ENCODE peak calls at places on chromosomes 2 and 18, in four cellular contexts. Q, L, Y and I are unnamed samples.

GRCh38 chr2:15801439-15801838 is 138.9 kb upstream of the MYCN start:
- DNase-seq in L (no peak), Y (no peak), Q (no peak), I (no peak)

GRCh38 chr2:228507870-228508269 is 326.4 kb upstream of the SPHKAP start:
- DNase-seq in Q (no peak), Y (peak; percentile 7), L (no peak), I (no peak)

GRCh38 chr2:200625958-200626363 is 40.1 kb downstream of the AOX1 start:
- DNase-seq in L (no peak), Y (peak; percentile 72), Q (no peak), I (no peak)

GRCh38 chr18:65968605-65969004 is 217.8 kb downstream of the CDH7 start:
- DNase-seq in L (no peak), Q (no peak), Y (no peak), I (no peak)

GRCh38 chr2:181354626-181355025 is 102.6 kb upstream of the ITGA4 start:
- DNase-seq in Q (no peak), L (no peak), Y (peak; percentile 91), I (no peak)

GRCh38 chr18:30828700-30829099 is 213.8 kb downstream of the DSC3 start:
- DNase-seq in Y (no peak), L (no peak), Q (no peak), I (no peak)

GRCh38 chr2:9405636-9406035 is 17.7 kb downstream of the ITGB1BP1 start:
- DNase-seq in L (no peak), Q (no peak), Y (peak; percentile 41), I (peak; percentile 8)

GRCh38 chr2:181891966-181892794 is 650 bp downstream of the ITPRID2 start:
- DNase-seq in L (peak; percentile 72), Q (peak; percentile 81), Y (peak; percentile 79), I (peak; percentile 81)

GRCh38 chr2:239553376-239554000 is 152.7 kb upstream of the HDAC4 start:
- DNase-seq in Q (no peak), Y (no peak), L (no peak), I (no peak)

GRCh38 chr18:71252351-71252862 is 963.6 kb downstream of the SOCS6 start:
- DNase-seq in Q (no peak), L (no peak), Y (no peak), I (no peak)

GRCh38 chr2:218476676-218477075 is 57.8 kb downstream of the VIL1 start:
- DNase-seq in Y (peak; percentile 66), L (no peak), Q (no peak), I (no peak)

GRCh38 chr2:143397886-143398614 is 268.8 kb downstream of the ARHGAP15 start:
- DNase-seq in Q (no peak), L (no peak), Y (peak; percentile 60), I (no peak)

GRCh38 chr2:59176737-59177136 is 935.6 kb upstream of the FANCL start:
- DNase-seq in Y (no peak), Q (no peak), L (no peak), I (no peak)

GRCh38 chr2:19801367-19802087 is 100.3 kb downstream of the TTC32 start:
- DNase-seq in Q (peak; percentile 94), Y (peak; percentile 100), L (no peak), I (no peak)

GRCh38 chr2:206832886-206833285 is 67.5 kb downstream of the FASTKD2 start:
- DNase-seq in Q (no peak), Y (no peak), L (no peak), I (no peak)

GRCh38 chr2:11899264-11899818 is 152.9 kb downstream of the LPIN1 start:
- DNase-seq in L (no peak), Q (no peak), Y (peak; percentile 80), I (no peak)

GRCh38 chr18:47187721-47188120 is 11.6 kb upstream of the IER3IP1 start:
- DNase-seq in L (no peak), Q (no peak), Y (no peak), I (no peak)

GRCh38 chr2:240799183-240799740 is 20.8 kb downstream of the KIF1A start:
- DNase-seq in Y (no peak), L (no peak), Q (peak; percentile 21), I (no peak)

GRCh38 chr18:47635416-47635815 is 295.0 kb downstream of the SMAD2 start:
- DNase-seq in Y (no peak), L (no peak), Q (no peak), I (no peak)

GRCh38 chr2:237139123-237139675 is 53.5 kb downstream of the COPS8 start:
- DNase-seq in Y (no peak), L (no peak), Q (no peak), I (no peak)